ENCODE peak calls at places on chromosomes 12 and 14, in nine cellular contexts. O is heart right ventricle, B is NB4, F is HFFc6, A is adrenal gland, N is brain microvascular endothelial cell, H is tibial nerve, R is type B pancreatic cell, Z is uterus. U is an unnamed sample.

GRCh38 chr12:12543959-12544358 is 18.7 kb downstream of the DUSP16 start:
- DNase-seq in O (no peak), B (no peak), F (no peak), A (no peak), N (no peak), H (no peak), R (no peak), Z (no peak), U (no peak)

GRCh38 chr12:69655616-69656336 is 43.3 kb downstream of the BEST3 start:
- DNase-seq in O (no peak), B (no peak), F (peak; percentile 74), A (peak; percentile 33), N (peak; percentile 90), H (no peak), R (no peak), Z (no peak), U (no peak)

GRCh38 chr12:105617141-105617540 is 286.6 kb downstream of the C12orf75 start:
- DNase-seq in O (no peak), B (no peak), F (no peak), A (no peak), N (no peak), H (no peak), R (no peak), Z (no peak), U (no peak)

GRCh38 chr14:81625343-81625742 is 91.7 kb upstream of the SEL1L start:
- DNase-seq in O (no peak), B (peak; percentile 46), F (peak; percentile 8), A (no peak), N (no peak), H (no peak), R (no peak), Z (no peak), U (no peak)

GRCh38 chr12:9271875-9272274 is 63.7 kb upstream of the PZP start:
- DNase-seq in O (no peak), B (no peak), F (no peak), A (no peak), N (no peak), H (no peak), R (no peak), Z (no peak), U (no peak)

GRCh38 chr12:74537126-74537706 is 419 bp upstream of the ATXN7L3B start:
- DNase-seq in O (no peak), B (peak; percentile 73), F (peak; percentile 61), A (no peak), N (peak; percentile 53), H (no peak), R (no peak), Z (no peak), U (no peak)

GRCh38 chr14:77918448-77918847 is 118.5 kb downstream of the ADCK1 start:
- DNase-seq in O (no peak), B (no peak), F (no peak), A (no peak), N (no peak), H (no peak), R (no peak), Z (no peak), U (no peak)

GRCh38 chr12:50354908-50355307 is 41.5 kb downstream of the FAM186A start:
- DNase-seq in O (no peak), B (no peak), F (no peak), A (no peak), N (no peak), H (no peak), R (no peak), Z (no peak), U (no peak)

GRCh38 chr12:104588048-104588942 is 131.5 kb downstream of the CHST11 start:
- DNase-seq in O (no peak), B (no peak), F (peak; percentile 37), A (no peak), N (peak; percentile 66), H (no peak), R (no peak), Z (no peak), U (no peak)

GRCh38 chr14:68682166-68683103 is 110.4 kb downstream of the ZFP36L1 start:
- DNase-seq in O (no peak), B (peak; percentile 95), F (peak; percentile 95), A (peak; percentile 77), N (peak; percentile 93), H (no peak), R (no peak), Z (peak; percentile 87), U (peak; percentile 88)

GRCh38 chr14:63174760-63175191 is 29.5 kb upstream of the RHOJ start:
- DNase-seq in O (no peak), B (peak; percentile 33), F (peak; percentile 75), A (no peak), N (peak; percentile 80), H (no peak), R (no peak), Z (peak; percentile 49), U (no peak)

DNA sequence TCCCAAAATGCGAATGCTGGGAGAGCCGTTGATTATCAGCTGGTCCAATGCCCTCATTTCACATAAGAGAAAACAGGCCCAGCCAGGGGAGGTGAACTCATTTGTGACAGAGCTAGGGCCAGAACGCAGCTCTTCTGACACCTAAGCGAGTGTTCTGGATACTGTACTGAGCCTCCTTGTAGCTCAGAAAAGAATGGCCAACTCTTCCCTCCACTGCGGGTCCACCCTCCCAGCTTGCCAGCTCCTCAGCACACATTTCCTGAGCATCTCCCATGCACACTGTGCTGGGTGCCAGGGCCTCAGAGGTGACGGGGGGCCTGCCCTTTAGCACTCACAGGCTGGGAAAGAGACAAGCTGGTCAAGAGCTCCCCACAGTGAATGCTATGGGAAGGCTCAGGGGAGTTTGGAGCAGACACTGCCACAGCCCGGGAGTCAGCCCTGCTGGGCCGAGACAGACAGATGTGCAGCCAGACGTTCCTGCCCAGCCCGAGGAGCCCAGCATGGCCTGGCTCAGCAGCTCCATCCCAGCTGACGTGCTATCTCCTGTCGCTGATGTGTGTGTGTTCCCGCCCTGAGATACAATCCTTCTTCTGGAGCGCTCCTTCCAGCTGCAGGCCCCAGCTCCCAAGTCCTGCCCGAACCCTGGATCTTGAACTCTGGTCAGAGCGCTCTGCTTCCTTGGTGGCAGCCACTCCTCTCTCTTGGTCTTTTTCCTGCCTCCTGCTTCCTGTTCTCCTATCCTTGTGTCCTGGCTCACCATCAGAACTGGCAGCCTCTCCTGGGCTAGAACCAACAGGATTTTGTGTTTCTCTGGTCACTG is 3.6 kb downstream of the CMTM5 start:
- DNase-seq in O (no peak), B (no peak), F (no peak), A (no peak), N (no peak), H (no peak), R (no peak), Z (no peak), U (no peak)
- TF ChIP-seq CTCF in O (peak; percentile 3), B (no peak), F (peak; percentile 30), A (no peak), N (no peak), H (no peak), R (no peak), Z (no peak), U (peak; percentile 54)

GRCh38 chr12:72139411-72139810 is 132.8 kb upstream of the TRHDE start:
- DNase-seq in O (no peak), B (no peak), F (no peak), A (no peak), N (no peak), H (no peak), R (no peak), Z (no peak), U (no peak)

GRCh38 chr12:72146495-72146894 is 125.7 kb upstream of the TRHDE start:
- DNase-seq in O (no peak), B (no peak), F (no peak), A (no peak), N (no peak), H (no peak), R (no peak), Z (no peak), U (no peak)

GRCh38 chr12:72136792-72137191 is 135.4 kb upstream of the TRHDE start:
- DNase-seq in O (no peak), B (no peak), F (no peak), A (no peak), N (no peak), H (no peak), R (no peak), Z (no peak), U (no peak)

GRCh38 chr12:72144553-72144952 is 127.6 kb upstream of the TRHDE start:
- DNase-seq in O (no peak), B (no peak), F (no peak), A (no peak), N (no peak), H (no peak), R (no peak), Z (no peak), U (no peak)

DNA sequence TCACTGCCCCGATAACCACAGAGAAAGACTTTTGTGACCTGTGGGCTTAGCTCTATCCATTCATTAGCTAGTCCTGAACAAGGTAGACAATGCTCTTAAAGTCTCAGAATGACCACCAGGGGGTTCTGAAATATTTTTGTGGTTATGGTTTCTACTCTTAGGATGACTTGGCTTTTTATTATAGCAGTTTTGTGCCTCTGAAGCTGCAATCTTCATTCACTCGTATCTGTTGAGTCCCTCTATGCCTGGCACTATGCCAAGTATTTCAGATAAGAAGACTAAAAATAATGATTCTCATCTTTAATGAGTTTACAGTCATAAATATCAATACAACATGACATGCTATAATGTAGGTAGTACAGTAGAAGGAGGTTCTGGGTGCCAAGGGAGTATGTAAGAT is 130.8 kb upstream of the TRHDE start:
- DNase-seq in O (no peak), B (peak; percentile 44), F (peak; percentile 25), A (no peak), N (peak; percentile 17), H (no peak), R (no peak), Z (no peak), U (no peak)
- TF ChIP-seq CTCF in O (no peak), B (peak; percentile 38), F (peak; percentile 74), A (no peak), N (peak; percentile 40), H (no peak), R (peak; percentile 62), Z (no peak), U (no peak)

DNA sequence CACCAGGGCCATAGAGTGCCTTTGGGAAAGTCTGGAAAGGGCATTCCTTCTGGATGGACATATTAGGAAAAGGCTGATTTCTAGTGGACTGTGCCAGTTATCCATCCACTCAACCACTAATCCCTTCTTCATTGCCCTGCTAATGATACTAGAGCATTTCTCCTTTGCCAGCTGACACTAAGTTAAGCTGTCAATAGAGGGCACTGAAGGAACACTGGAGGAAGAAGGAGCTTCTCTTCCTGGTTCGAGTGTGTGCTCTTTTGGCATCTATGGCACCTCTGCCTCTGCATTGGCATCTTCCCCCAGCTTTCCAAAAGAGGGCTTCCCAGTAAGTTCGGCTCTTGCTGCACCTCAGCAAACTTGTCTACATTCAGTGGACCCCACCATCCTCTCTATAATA is 165.4 kb downstream of the DERA start:
- DNase-seq in O (no peak), B (peak; percentile 64), F (no peak), A (no peak), N (no peak), H (no peak), R (no peak), Z (no peak), U (no peak)
- TF ChIP-seq CTCF in O (no peak), B (peak; percentile 49), F (peak; percentile 53), A (no peak), N (peak; percentile 54), H (peak; percentile 8), R (peak; percentile 45), Z (no peak), U (peak; percentile 45)

GRCh38 chr12:95858451-95859343 is at the start of gene SNRPF:
- DNase-seq in O (peak; percentile 90), B (peak; percentile 99), F (peak; percentile 98), A (peak; percentile 98), N (peak; percentile 98), H (peak; percentile 92), R (peak; percentile 95), Z (peak; percentile 96), U (peak; percentile 95)
- TF ChIP-seq CTCF in O (no peak), B (no peak), F (peak; percentile 21), A (peak; percentile 13), N (peak; percentile 32), H (peak; percentile 51), R (peak; percentile 46), Z (peak; percentile 3), U (no peak)

U was measured in CD14-positive monocyte.